ENCODE peak calls at places on chromosome 5, in six cellular contexts. One of them, this sample, is unnamed.

GRCh38 chr5:179264641-179265528 is 80.4 kb downstream of the ADAMTS2 start:
- DNase-seq in hypothalamus: no peak
- DNase-seq in lung microvascular endothelial cell: no peak
- DNase-seq in CD4-positive, alpha-beta memory T cell: no peak
- DNase-seq in BJ: no peak
- DNase-seq in GM18507: no peak
- DNase-seq in this sample: no peak

GRCh38 chr5:172383231-172383802 is 71.0 kb downstream of the SH3PXD2B start:
- DNase-seq in hypothalamus: no peak
- DNase-seq in lung microvascular endothelial cell: no peak
- DNase-seq in CD4-positive, alpha-beta memory T cell: no peak
- DNase-seq in BJ: no peak
- DNase-seq in GM18507: no peak
- DNase-seq in this sample: no peak

GRCh38 chr5:157252741-157253465 is 13.0 kb upstream of the CYFIP2 start:
- DNase-seq in hypothalamus: no peak
- DNase-seq in lung microvascular endothelial cell: peak; percentile 46
- DNase-seq in CD4-positive, alpha-beta memory T cell: peak; percentile 77
- DNase-seq in BJ: peak; percentile 9
- DNase-seq in GM18507: peak; percentile 45
- DNase-seq in this sample: peak; percentile 35

GRCh38 chr5:31707294-31707693 is 68.4 kb downstream of the PDZD2 start:
- DNase-seq in hypothalamus: no peak
- DNase-seq in lung microvascular endothelial cell: no peak
- DNase-seq in CD4-positive, alpha-beta memory T cell: no peak
- DNase-seq in BJ: no peak
- DNase-seq in GM18507: no peak
- DNase-seq in this sample: no peak

GRCh38 chr5:119789411-119790117 is 160.2 kb downstream of the FAM170A start:
- DNase-seq in hypothalamus: no peak
- DNase-seq in lung microvascular endothelial cell: no peak
- DNase-seq in CD4-positive, alpha-beta memory T cell: no peak
- DNase-seq in BJ: no peak
- DNase-seq in GM18507: no peak
- DNase-seq in this sample: no peak

GRCh38 chr5:141742866-141743651 is 61.0 kb upstream of the ARAP3 start:
- DNase-seq in hypothalamus: no peak
- DNase-seq in lung microvascular endothelial cell: peak; percentile 49
- DNase-seq in CD4-positive, alpha-beta memory T cell: no peak
- DNase-seq in BJ: no peak
- DNase-seq in GM18507: no peak
- DNase-seq in this sample: no peak

GRCh38 chr5:160787247-160787646 is 64.8 kb downstream of the ATP10B start:
- DNase-seq in hypothalamus: no peak
- DNase-seq in lung microvascular endothelial cell: no peak
- DNase-seq in CD4-positive, alpha-beta memory T cell: no peak
- DNase-seq in BJ: no peak
- DNase-seq in GM18507: no peak
- DNase-seq in this sample: no peak

GRCh38 chr5:151150484-151151262 is 6.9 kb downstream of the ANXA6 start:
- DNase-seq in hypothalamus: no peak
- DNase-seq in lung microvascular endothelial cell: peak; percentile 65
- DNase-seq in CD4-positive, alpha-beta memory T cell: peak; percentile 81
- DNase-seq in BJ: no peak
- DNase-seq in GM18507: no peak
- DNase-seq in this sample: peak; percentile 52

GRCh38 chr5:37838933-37839341 is 904 bp downstream of the GDNF start:
- DNase-seq in hypothalamus: no peak
- DNase-seq in lung microvascular endothelial cell: no peak
- DNase-seq in CD4-positive, alpha-beta memory T cell: no peak
- DNase-seq in BJ: no peak
- DNase-seq in GM18507: no peak
- DNase-seq in this sample: no peak

GRCh38 chr5:123371575-123372179 is 51.5 kb downstream of the CEP120 start:
- DNase-seq in hypothalamus: no peak
- DNase-seq in lung microvascular endothelial cell: peak; percentile 15
- DNase-seq in CD4-positive, alpha-beta memory T cell: no peak
- DNase-seq in BJ: no peak
- DNase-seq in GM18507: no peak
- DNase-seq in this sample: peak; percentile 7

GRCh38 chr5:41067714-41068113 is 3.4 kb downstream of the MROH2B start:
- DNase-seq in hypothalamus: no peak
- DNase-seq in lung microvascular endothelial cell: no peak
- DNase-seq in CD4-positive, alpha-beta memory T cell: no peak
- DNase-seq in BJ: no peak
- DNase-seq in GM18507: no peak
- DNase-seq in this sample: no peak

GRCh38 chr5:120314201-120314600 is 149.9 kb upstream of the PRR16 start:
- DNase-seq in hypothalamus: no peak
- DNase-seq in lung microvascular endothelial cell: no peak
- DNase-seq in CD4-positive, alpha-beta memory T cell: no peak
- DNase-seq in BJ: no peak
- DNase-seq in GM18507: no peak
- DNase-seq in this sample: no peak

GRCh38 chr5:83718195-83718825 is 2.3 kb downstream of the HAPLN1 start:
- DNase-seq in hypothalamus: no peak
- DNase-seq in lung microvascular endothelial cell: peak; percentile 78
- DNase-seq in CD4-positive, alpha-beta memory T cell: peak; percentile 33
- DNase-seq in BJ: no peak
- DNase-seq in GM18507: peak; percentile 18
- DNase-seq in this sample: no peak

GRCh38 chr5:150895431-150896428 is 9.1 kb downstream of the ZNF300 start:
- DNase-seq in hypothalamus: no peak
- DNase-seq in lung microvascular endothelial cell: no peak
- DNase-seq in CD4-positive, alpha-beta memory T cell: no peak
- DNase-seq in BJ: no peak
- DNase-seq in GM18507: no peak
- DNase-seq in this sample: no peak

GRCh38 chr5:54186108-54186507 is 124.3 kb downstream of the ARL15 start:
- DNase-seq in hypothalamus: no peak
- DNase-seq in lung microvascular endothelial cell: no peak
- DNase-seq in CD4-positive, alpha-beta memory T cell: no peak
- DNase-seq in BJ: no peak
- DNase-seq in GM18507: no peak
- DNase-seq in this sample: no peak

GRCh38 chr5:329106-329757 is 7.7 kb downstream of the AHRR start:
- DNase-seq in hypothalamus: no peak
- DNase-seq in lung microvascular endothelial cell: no peak
- DNase-seq in CD4-positive, alpha-beta memory T cell: no peak
- DNase-seq in BJ: no peak
- DNase-seq in GM18507: no peak
- DNase-seq in this sample: no peak

GRCh38 chr5:35061216-35061615 is 13.5 kb upstream of the AGXT2 start:
- DNase-seq in hypothalamus: no peak
- DNase-seq in lung microvascular endothelial cell: no peak
- DNase-seq in CD4-positive, alpha-beta memory T cell: no peak
- DNase-seq in BJ: no peak
- DNase-seq in GM18507: no peak
- DNase-seq in this sample: no peak

GRCh38 chr5:80411589-80412219 is 3.8 kb downstream of the ZFYVE16 start:
- DNase-seq in hypothalamus: no peak
- DNase-seq in lung microvascular endothelial cell: peak; percentile 2
- DNase-seq in CD4-positive, alpha-beta memory T cell: no peak
- DNase-seq in BJ: no peak
- DNase-seq in GM18507: no peak
- DNase-seq in this sample: no peak

GRCh38 chr5:54753034-54753433 is 232.4 kb downstream of the ESM1 start:
- DNase-seq in hypothalamus: no peak
- DNase-seq in lung microvascular endothelial cell: peak; percentile 64
- DNase-seq in CD4-positive, alpha-beta memory T cell: peak; percentile 16
- DNase-seq in BJ: no peak
- DNase-seq in GM18507: no peak
- DNase-seq in this sample: no peak

GRCh38 chr5:150596313-150596712 is 44.1 kb upstream of the SYNPO start:
- DNase-seq in hypothalamus: no peak
- DNase-seq in lung microvascular endothelial cell: no peak
- DNase-seq in CD4-positive, alpha-beta memory T cell: no peak
- DNase-seq in BJ: no peak
- DNase-seq in GM18507: no peak
- DNase-seq in this sample: no peak